ENCODE peak calls at places on chromosomes 6 and 20, in five cellular contexts. D is cardiac muscle cell; A is right lobe of liver; C is body of pancreas; B is CD8-positive, alpha-beta memory T cell. Z is an unnamed sample. For H3K36me3, the result is how much of the 10 kb centered on the place peaks cover.

GRCh38 chr6:113570651-113571050 is 286.5 kb upstream of the MARCKS start:
- DNase-seq in A (no peak), C (no peak), D (no peak), B (no peak), Z (no peak)

GRCh38 chr20:36629719-36630340 is 16.2 kb downstream of the SLA2 start:
- DNase-seq in D (peak), A (no peak), B (peak), C (no peak), Z (no peak)

GRCh38 chr6:73722318-73723060 is 26.5 kb downstream of the CD109 start:
- DNase-seq in B (no peak), C (no peak), D (peak), A (no peak), Z (no peak)

GRCh38 chr6:122400121-122400450 is 634 bp downstream of the HSF2 start:
- DNase-seq in A (no peak), D (no peak), C (no peak), B (no peak), Z (no peak)

GRCh38 chr6:106470811-106471210 is 110.3 kb downstream of the CRYBG1 start:
- DNase-seq in C (no peak), D (no peak), B (no peak), A (no peak), Z (no peak)

GRCh38 chr20:8255945-8256632 is 124.0 kb downstream of the PLCB1 start:
- DNase-seq in A (no peak), D (no peak), B (no peak), C (no peak), Z (no peak)

GRCh38 chr6:96520851-96521115 is 823 bp upstream of the UFL1 start:
- DNase-seq in A (no peak), D (no peak), B (no peak), C (no peak), Z (no peak)

GRCh38 chr6:109516929-109517328 is 33.9 kb upstream of the ZBTB24 start:
- DNase-seq in C (no peak), D (no peak), B (peak), A (no peak), Z (no peak)

GRCh38 chr6:119602215-119603178 is 252.9 kb upstream of the MAN1A1 start:
- DNase-seq in A (no peak), D (peak), B (no peak), C (no peak), Z (no peak)

DNA sequence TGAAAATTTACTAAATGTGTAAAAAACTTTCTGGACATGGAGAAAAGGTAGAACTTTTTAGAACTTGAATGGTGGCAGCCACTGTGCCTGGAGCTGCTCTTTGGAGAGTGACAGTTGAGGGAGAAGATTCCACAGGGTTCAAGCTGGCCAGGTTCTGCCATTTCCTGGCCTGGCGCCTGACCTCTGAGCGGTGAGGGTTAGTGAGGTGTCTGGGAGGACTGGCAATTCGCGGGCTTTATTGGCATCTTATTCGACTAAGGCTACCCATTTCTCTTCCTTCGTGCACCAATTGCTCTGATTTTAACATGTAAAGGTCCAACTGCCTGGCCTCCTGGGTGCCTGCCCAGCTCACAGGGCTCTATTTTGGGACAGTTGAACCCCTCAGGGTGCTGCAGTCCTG is 2.4 kb downstream of the SNAI1 start:
- DNase-seq in C (no peak), A (no peak), D (no peak), B (no peak), Z (no peak)
- H3K4me3 ChIP-seq in C (no peak), A (peak), D (no peak), B (no peak), Z (peak)

DNA sequence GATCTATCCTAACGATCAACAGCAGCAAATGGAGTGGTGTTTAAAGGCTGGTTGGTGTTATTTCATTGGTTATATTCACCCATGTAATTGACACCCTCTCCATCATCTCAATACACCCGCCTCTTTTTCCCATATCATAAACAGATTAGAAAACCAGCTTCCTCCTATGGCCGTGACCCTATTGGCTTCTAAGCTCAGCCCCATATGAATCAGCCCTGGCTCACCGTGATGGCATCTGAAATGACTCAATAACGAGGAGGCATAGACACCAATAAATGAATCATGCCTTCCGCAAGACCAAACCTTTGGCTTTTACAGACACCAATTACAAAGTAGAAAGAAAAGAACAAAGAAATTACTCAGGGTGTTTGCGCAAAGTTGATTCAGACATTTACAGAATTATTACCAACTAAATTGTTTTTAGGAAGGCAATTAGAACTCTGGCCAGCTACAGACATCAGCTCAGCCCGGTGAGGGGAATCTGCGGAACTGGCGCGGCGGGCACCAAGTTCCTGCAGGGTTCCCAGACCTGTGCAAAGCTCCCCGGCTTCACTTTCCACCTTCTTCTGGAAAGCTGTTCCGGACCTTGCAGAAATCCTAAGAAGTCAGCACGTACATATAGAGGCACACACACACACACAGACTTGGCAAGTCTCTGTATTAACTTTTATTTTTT is 11.5 kb downstream of the PMEPA1 start:
- DNase-seq in A (no peak), D (peak), C (peak), B (no peak), Z (no peak)
- H3K36me3 ChIP-seq in A (under half), D (under half), C (under half), B (under half), Z (under half)

GRCh38 chr20:32560989-32561830 is 23.9 kb downstream of the NOL4L start:
- DNase-seq in A (no peak), D (peak), B (peak), C (no peak), Z (no peak)

GRCh38 chr20:32559753-32560380 is 25.3 kb downstream of the NOL4L start:
- DNase-seq in C (no peak), D (no peak), B (no peak), A (no peak), Z (no peak)

GRCh38 chr20:32562495-32562911 is 22.6 kb downstream of the NOL4L start:
- DNase-seq in D (no peak), B (no peak), C (no peak), A (no peak), Z (no peak)

GRCh38 chr20:32559216-32559752 is 25.8 kb downstream of the NOL4L start:
- DNase-seq in D (no peak), A (no peak), C (no peak), B (no peak), Z (no peak)

DNA sequence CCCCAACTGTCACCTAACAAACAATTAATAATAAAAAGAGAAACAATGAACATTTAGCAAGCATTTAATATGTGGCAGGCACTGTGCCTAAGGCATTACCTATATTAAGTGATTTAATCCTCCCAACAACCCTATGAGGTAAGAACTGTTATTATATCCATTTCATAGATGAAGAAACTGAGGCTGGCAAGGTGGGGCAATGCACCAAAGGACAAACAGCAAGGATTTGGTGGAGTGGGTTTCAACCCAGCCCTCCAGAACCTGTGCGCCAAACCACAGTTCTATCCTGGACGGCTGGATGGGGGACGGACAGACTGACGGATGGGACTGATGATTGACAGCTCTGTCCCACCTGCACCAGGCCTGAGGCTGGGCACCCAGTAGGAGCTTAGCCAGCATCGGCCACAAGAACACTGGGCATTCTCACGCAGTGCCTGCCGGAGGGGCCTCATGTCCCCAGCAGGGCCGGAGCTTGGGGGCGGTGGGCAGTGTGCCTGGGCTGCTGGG is 24.6 kb downstream of the NOL4L start:
- DNase-seq in A (no peak), B (no peak), C (no peak), D (no peak), Z (no peak)
- H3K4me3 ChIP-seq in A (no peak), B (no peak), C (no peak), D (no peak), Z (no peak)

DNA sequence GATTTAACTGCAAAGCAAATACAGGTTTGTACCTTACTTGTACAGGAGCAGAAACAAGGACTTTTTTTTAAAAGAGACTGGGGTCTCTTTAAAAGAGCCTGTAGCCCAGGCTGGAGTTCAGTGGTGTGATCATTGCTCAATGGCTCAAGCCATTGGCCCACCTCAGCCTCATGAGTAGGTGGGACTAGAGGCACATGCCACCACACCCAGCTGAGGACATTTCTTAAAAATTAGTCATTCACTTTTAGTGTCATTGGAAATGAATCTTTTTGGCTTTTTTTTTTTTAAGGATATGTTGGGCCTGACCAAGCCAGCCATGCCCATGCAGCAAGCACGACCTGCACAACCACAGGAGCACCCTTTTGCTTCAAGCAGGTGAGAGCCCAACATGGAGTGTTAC is 16.9 kb downstream of the SEC23B start:
- DNase-seq in D (peak), B (no peak), C (no peak), A (no peak), Z (no peak)
- H3K36me3 ChIP-seq in D (under half), B (under half), C (under half), A (under half), Z (half or more)

GRCh38 chr6:30100154-30100553 is 12.7 kb downstream of the TRIM31 start:
- DNase-seq in A (no peak), C (no peak), D (no peak), B (no peak), Z (no peak)

GRCh38 chr6:30101423-30101938 is 11.4 kb downstream of the TRIM31 start:
- DNase-seq in D (no peak), B (peak), A (no peak), C (no peak), Z (no peak)

GRCh38 chr6:30101939-30102700 is 10.8 kb downstream of the TRIM31 start:
- DNase-seq in C (peak), A (peak), D (peak), B (peak), Z (peak)

GRCh38 chr6:30102701-30103629 is 9.9 kb downstream of the TRIM31 start:
- DNase-seq in B (peak), C (peak), D (peak), A (peak), Z (peak)

GRCh38 chr6:30100585-30101422 is 12.1 kb downstream of the TRIM31 start:
- DNase-seq in C (peak), A (peak), D (no peak), B (peak), Z (peak)
- H3K4me3 ChIP-seq in C (peak), A (peak), D (peak), B (peak), Z (peak)

GRCh38 chr6:154598403-154598802 is 87.9 kb upstream of the CNKSR3 start:
- DNase-seq in B (no peak), A (no peak), C (no peak), D (no peak), Z (no peak)

GRCh38 chr6:154594474-154595198 is 84.2 kb upstream of the CNKSR3 start:
- DNase-seq in A (no peak), D (no peak), B (no peak), C (no peak), Z (no peak)

GRCh38 chr6:154596701-154597100 is 86.2 kb upstream of the CNKSR3 start:
- DNase-seq in A (no peak), B (no peak), C (no peak), D (no peak), Z (no peak)

GRCh38 chr6:154595538-154595937 is 85.1 kb upstream of the CNKSR3 start:
- DNase-seq in B (no peak), C (no peak), D (no peak), A (no peak), Z (no peak)

DNA sequence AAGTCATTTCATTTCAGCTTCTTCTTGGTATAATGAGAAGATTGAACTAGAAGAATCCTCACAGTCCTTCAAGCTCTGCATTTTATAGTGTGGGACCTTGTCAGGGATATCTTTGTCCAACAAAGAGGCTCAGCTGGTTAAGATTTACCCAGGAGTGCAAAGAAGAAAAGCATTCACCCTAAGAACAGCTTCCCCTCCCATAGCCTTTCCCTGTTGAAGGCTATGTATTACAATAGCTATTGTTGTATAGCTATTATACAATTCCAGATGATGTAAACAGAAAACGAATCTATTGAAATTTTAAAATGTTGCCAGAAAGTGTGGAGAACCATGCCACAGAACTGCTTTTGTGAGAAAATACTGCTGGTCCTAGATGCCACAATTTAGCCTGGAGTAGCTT is 85.5 kb upstream of the CNKSR3 start:
- DNase-seq in C (no peak), D (no peak), A (no peak), B (no peak), Z (no peak)
- H3K36me3 ChIP-seq in C (under half), D (under half), A (under half), B (under half), Z (under half)

GRCh38 chr6:89409461-89410035 is 2.5 kb downstream of the RRAGD start:
- DNase-seq in C (no peak), B (no peak), A (no peak), D (no peak), Z (peak)

GRCh38 chr6:89411269-89412070 is 603 bp downstream of the RRAGD start:
- DNase-seq in B (peak), C (peak), D (peak), A (peak), Z (peak)

GRCh38 chr6:89412071-89413005 is at the start of gene RRAGD:
- DNase-seq in A (peak), C (peak), D (peak), B (peak), Z (peak)

GRCh38 chr6:89411019-89411268 is 1.1 kb downstream of the RRAGD start:
- DNase-seq in B (no peak), A (no peak), D (no peak), C (peak), Z (peak)

DNA sequence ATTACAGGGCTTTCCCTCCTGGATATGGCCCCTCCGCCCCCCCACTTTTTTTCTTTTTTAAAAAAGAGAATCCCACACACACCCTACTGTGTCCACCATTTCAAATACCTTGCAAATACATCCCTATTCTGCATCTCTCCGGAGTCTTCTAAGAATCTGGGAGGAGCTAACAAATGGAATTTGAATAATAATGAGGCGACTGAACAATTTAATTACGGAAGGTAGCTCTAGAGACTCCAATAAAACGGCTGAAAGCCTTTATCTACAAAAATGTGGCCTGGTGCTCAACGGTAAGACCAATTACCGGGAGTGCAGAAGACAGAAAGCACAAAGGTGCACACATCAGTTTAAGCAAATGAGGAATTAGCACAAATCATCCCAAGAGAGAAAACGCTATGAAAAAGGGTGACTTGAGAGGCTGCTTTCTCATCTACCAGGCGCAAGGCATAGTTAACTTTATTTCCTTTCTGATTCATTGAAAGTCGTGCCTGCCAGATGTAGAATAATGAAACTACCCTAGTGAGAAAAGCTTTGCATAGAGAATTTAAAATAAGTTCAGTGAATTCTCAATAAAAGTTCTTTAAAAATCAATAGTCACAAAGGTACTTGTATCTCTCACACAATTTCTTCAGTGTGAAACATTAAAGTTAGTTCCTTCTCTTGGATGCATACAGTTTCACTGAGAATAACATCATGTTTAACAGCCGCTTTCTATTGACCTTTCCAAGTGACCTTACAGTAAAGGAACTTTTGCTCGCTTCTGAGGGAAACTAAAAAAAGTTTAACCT is 1.6 kb downstream of the RRAGD start:
- DNase-seq in A (no peak), C (no peak), B (no peak), D (no peak), Z (no peak)
- H3K4me3 ChIP-seq in A (peak), C (peak), B (peak), D (peak), Z (peak)

DNA sequence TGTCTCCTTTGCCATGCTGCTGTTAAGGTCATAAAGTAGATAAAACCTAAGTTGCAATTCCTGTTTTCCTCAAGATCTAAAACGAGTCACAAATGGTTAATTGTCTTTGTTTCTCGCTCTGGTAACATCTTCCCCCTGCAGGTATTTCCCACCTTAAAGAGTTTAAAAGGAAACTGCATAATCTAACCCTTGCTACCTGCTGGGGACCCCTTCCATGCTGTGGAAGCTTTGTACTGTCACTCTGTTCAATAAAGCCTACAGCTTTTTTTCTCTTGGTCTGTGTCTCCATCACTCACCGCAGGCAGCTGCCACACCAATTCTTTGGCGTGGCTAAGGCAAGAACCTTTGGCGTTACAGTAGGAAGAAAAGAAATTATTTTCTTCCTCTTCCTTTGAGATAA is 117.7 kb upstream of the GJE1 start:
- DNase-seq in C (no peak), D (no peak), A (no peak), B (no peak), Z (no peak)
- H3K36me3 ChIP-seq in C (under half), D (under half), A (under half), B (under half), Z (under half)

Z was measured in heart left ventricle.